ENCODE peak calls at places on chromosomes 16 and 17, in five cellular contexts. One of them, this sample, is unnamed. For H3K9me3, the result is how much of the 10 kb centered on the place peaks cover.

GRCh38 chr17:81082177-81083073 is 47.5 kb downstream of the BAIAP2 start:
- DNase-seq in endothelial cell of umbilical vein: peak
- DNase-seq in HCT116: no peak
- DNase-seq in prostate gland: no peak
- DNase-seq in breast epithelium: peak
- DNase-seq in this sample: no peak

GRCh38 chr17:31313982-31314787 is at the start of gene EVI2B:
- DNase-seq in breast epithelium: no peak
- DNase-seq in endothelial cell of umbilical vein: peak
- DNase-seq in HCT116: no peak
- DNase-seq in prostate gland: no peak
- DNase-seq in this sample: no peak

GRCh38 chr17:40061532-40062038 is 1.2 kb upstream of the THRA start:
- DNase-seq in endothelial cell of umbilical vein: no peak
- DNase-seq in HCT116: no peak
- DNase-seq in prostate gland: no peak
- DNase-seq in breast epithelium: no peak
- DNase-seq in this sample: no peak

GRCh38 chr16:89613101-89613953 is at the start of gene DPEP1:
- DNase-seq in prostate gland: no peak
- DNase-seq in breast epithelium: no peak
- DNase-seq in endothelial cell of umbilical vein: no peak
- DNase-seq in HCT116: no peak
- DNase-seq in this sample: no peak

GRCh38 chr17:81309140-81309858 is 14.2 kb upstream of the SLC38A10 start:
- DNase-seq in HCT116: peak
- DNase-seq in endothelial cell of umbilical vein: peak
- DNase-seq in prostate gland: peak
- DNase-seq in breast epithelium: peak
- DNase-seq in this sample: peak

GRCh38 chr17:55845385-55845784 is 94.5 kb downstream of the PCTP start:
- DNase-seq in breast epithelium: no peak
- DNase-seq in endothelial cell of umbilical vein: peak
- DNase-seq in HCT116: no peak
- DNase-seq in prostate gland: peak
- DNase-seq in this sample: peak

GRCh38 chr16:68658258-68658973 is 13.3 kb downstream of the CDH3 start:
- DNase-seq in prostate gland: peak
- DNase-seq in HCT116: peak
- DNase-seq in endothelial cell of umbilical vein: no peak
- DNase-seq in breast epithelium: no peak
- DNase-seq in this sample: no peak

GRCh38 chr17:42920922-42921321 is 20.3 kb downstream of the G6PC1 start:
- DNase-seq in breast epithelium: no peak
- DNase-seq in HCT116: no peak
- DNase-seq in prostate gland: no peak
- DNase-seq in endothelial cell of umbilical vein: peak
- DNase-seq in this sample: no peak

GRCh38 chr17:66965801-66966528 is 1.5 kb downstream of the CACNG4 start:
- DNase-seq in prostate gland: no peak
- DNase-seq in endothelial cell of umbilical vein: no peak
- DNase-seq in HCT116: no peak
- DNase-seq in breast epithelium: no peak
- DNase-seq in this sample: no peak

GRCh38 chr17:80637286-80637703 is 92.7 kb downstream of the RPTOR start:
- DNase-seq in endothelial cell of umbilical vein: no peak
- DNase-seq in prostate gland: no peak
- DNase-seq in breast epithelium: no peak
- DNase-seq in HCT116: no peak
- DNase-seq in this sample: no peak

GRCh38 chr16:83338138-83338537 is 469.6 kb upstream of the HSBP1 start:
- DNase-seq in HCT116: no peak
- DNase-seq in breast epithelium: no peak
- DNase-seq in prostate gland: no peak
- DNase-seq in endothelial cell of umbilical vein: no peak
- DNase-seq in this sample: no peak

GRCh38 chr17:76048711-76049110 is 21.6 kb upstream of the EVPL start:
- DNase-seq in prostate gland: no peak
- DNase-seq in HCT116: no peak
- DNase-seq in endothelial cell of umbilical vein: no peak
- DNase-seq in breast epithelium: no peak
- DNase-seq in this sample: no peak

GRCh38 chr17:45371414-45372324 is 54.8 kb upstream of the MAP3K14 start:
- DNase-seq in HCT116: peak
- DNase-seq in breast epithelium: peak
- DNase-seq in endothelial cell of umbilical vein: peak
- DNase-seq in prostate gland: peak
- DNase-seq in this sample: peak

GRCh38 chr16:66844342-66845079 is at the start of gene CA7:
- DNase-seq in endothelial cell of umbilical vein: no peak
- DNase-seq in HCT116: no peak
- DNase-seq in breast epithelium: no peak
- DNase-seq in prostate gland: no peak
- DNase-seq in this sample: no peak

GRCh38 chr16:75043175-75043937 is 44.5 kb downstream of the ZNRF1 start:
- DNase-seq in endothelial cell of umbilical vein: peak
- DNase-seq in HCT116: no peak
- DNase-seq in breast epithelium: no peak
- DNase-seq in prostate gland: no peak
- DNase-seq in this sample: no peak

GRCh38 chr17:62792122-62792800 is 15.9 kb downstream of the MARCHF10 start:
- DNase-seq in endothelial cell of umbilical vein: peak
- DNase-seq in HCT116: peak
- DNase-seq in breast epithelium: no peak
- DNase-seq in prostate gland: no peak
- DNase-seq in this sample: no peak

GRCh38 chr16:1941924-1942809 is 832 bp downstream of the MSRB1 start:
- DNase-seq in endothelial cell of umbilical vein: no peak
- DNase-seq in HCT116: no peak
- DNase-seq in breast epithelium: no peak
- DNase-seq in prostate gland: no peak
- DNase-seq in this sample: peak

GRCh38 chr17:50767030-50767429 is 288 bp downstream of the ANKRD40CL start:
- DNase-seq in HCT116: no peak
- DNase-seq in prostate gland: no peak
- DNase-seq in endothelial cell of umbilical vein: no peak
- DNase-seq in breast epithelium: no peak
- DNase-seq in this sample: no peak

GRCh38 chr16:12583237-12583897 is 220.3 kb downstream of the CPPED1 start:
- DNase-seq in breast epithelium: peak
- DNase-seq in HCT116: no peak
- DNase-seq in endothelial cell of umbilical vein: no peak
- DNase-seq in prostate gland: no peak
- DNase-seq in this sample: peak

GRCh38 chr17:49111934-49112333 is 20.6 kb upstream of the B4GALNT2 start:
- DNase-seq in HCT116: no peak
- DNase-seq in breast epithelium: no peak
- DNase-seq in endothelial cell of umbilical vein: no peak
- DNase-seq in prostate gland: no peak
- DNase-seq in this sample: no peak

DNA sequence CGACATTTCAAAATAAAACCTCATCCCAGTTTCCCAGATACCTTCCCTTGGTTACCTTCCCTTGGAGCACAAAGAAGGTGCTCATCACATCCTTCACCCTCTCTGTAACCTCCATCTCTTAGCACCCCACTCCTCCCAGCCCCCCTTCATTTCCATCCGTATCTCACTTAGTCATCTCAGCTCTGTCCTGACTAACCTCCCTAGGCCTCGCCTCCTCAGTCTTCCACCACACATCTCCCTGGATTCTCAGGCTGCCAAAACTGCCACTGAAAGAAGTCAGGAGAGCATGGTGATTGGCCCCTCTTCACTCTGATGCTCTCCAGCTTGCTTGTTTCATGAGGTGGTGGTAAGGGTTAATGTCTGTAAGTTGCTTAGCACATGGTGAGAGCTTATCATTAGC is 2.3 kb downstream of the ZFP3 start:
- DNase-seq in HCT116: no peak
- DNase-seq in prostate gland: no peak
- DNase-seq in breast epithelium: no peak
- DNase-seq in endothelial cell of umbilical vein: no peak
- DNase-seq in this sample: no peak
- H3K9me3 ChIP-seq in HCT116: under half
- H3K9me3 ChIP-seq in prostate gland: under half
- H3K9me3 ChIP-seq in breast epithelium: under half
- H3K9me3 ChIP-seq in endothelial cell of umbilical vein: under half
- H3K9me3 ChIP-seq in this sample: under half

GRCh38 chr16:70418274-70418992 is 20.5 kb downstream of the ST3GAL2 start:
- DNase-seq in breast epithelium: no peak
- DNase-seq in endothelial cell of umbilical vein: no peak
- DNase-seq in HCT116: no peak
- DNase-seq in prostate gland: no peak
- DNase-seq in this sample: no peak

GRCh38 chr16:70419384-70420327 is 19.2 kb downstream of the ST3GAL2 start:
- DNase-seq in breast epithelium: no peak
- DNase-seq in endothelial cell of umbilical vein: no peak
- DNase-seq in HCT116: no peak
- DNase-seq in prostate gland: no peak
- DNase-seq in this sample: no peak

GRCh38 chr16:70417661-70418060 is 21.2 kb downstream of the ST3GAL2 start:
- DNase-seq in HCT116: no peak
- DNase-seq in breast epithelium: no peak
- DNase-seq in prostate gland: no peak
- DNase-seq in endothelial cell of umbilical vein: no peak
- DNase-seq in this sample: no peak

GRCh38 chr16:70418993-70419318 is 19.9 kb downstream of the ST3GAL2 start:
- DNase-seq in endothelial cell of umbilical vein: no peak
- DNase-seq in HCT116: no peak
- DNase-seq in breast epithelium: no peak
- DNase-seq in prostate gland: no peak
- DNase-seq in this sample: no peak

DNA sequence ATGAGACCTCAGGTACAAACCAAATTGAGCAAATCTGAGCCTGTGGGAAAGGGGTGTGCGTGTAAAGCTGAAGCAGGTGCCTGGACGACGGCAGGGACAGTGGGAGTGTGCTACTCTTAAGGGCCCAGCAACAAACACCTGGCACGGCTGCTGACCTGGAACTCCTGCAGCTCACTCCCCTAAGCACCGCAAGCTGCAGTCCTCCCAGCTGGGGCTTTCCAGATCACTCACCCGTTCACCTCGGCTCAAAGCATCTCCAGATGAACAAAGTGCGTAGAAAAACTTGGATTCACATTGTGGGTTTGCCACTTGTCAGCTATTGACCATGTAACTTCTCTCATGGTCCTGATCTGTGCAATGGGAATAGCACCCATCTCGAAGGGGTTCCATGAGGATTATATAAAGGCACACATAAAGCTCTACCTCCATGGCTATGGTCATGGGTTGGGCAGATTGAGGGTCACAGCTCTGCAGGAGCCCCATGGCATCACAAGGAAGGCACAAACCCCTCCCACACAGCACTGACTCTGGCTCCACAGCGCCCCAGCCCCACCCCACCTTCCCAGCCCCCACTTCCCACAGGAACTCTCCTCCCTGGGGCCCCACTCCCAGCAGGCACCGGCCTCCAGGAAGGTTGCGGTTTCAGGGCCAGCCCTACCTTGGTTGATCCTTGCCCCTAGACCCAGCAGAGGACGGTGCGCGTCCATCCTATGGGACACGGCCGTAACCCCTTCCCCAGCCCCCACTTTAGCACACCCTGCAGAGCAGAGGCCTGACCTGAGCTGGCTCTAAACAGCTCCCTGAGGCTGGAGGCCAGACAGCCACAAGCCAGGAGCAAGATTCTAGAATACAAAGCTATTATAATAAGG is 21.9 kb downstream of the ST3GAL2 start:
- DNase-seq in endothelial cell of umbilical vein: no peak
- DNase-seq in prostate gland: no peak
- DNase-seq in breast epithelium: no peak
- DNase-seq in HCT116: no peak
- DNase-seq in this sample: no peak
- TF ChIP-seq POLR2AphosphoS5 in endothelial cell of umbilical vein: no peak
- TF ChIP-seq POLR2AphosphoS5 in prostate gland: no peak
- TF ChIP-seq POLR2AphosphoS5 in breast epithelium: no peak
- TF ChIP-seq POLR2AphosphoS5 in HCT116: no peak
- TF ChIP-seq POLR2AphosphoS5 in this sample: no peak

GRCh38 chr16:62383941-62384340 is 347.7 kb upstream of the CDH8 start:
- DNase-seq in endothelial cell of umbilical vein: no peak
- DNase-seq in breast epithelium: no peak
- DNase-seq in HCT116: no peak
- DNase-seq in prostate gland: no peak
- DNase-seq in this sample: no peak
- H3K9me3 ChIP-seq in endothelial cell of umbilical vein: under half
- H3K9me3 ChIP-seq in breast epithelium: under half
- H3K9me3 ChIP-seq in HCT116: under half
- H3K9me3 ChIP-seq in prostate gland: under half
- H3K9me3 ChIP-seq in this sample: under half

DNA sequence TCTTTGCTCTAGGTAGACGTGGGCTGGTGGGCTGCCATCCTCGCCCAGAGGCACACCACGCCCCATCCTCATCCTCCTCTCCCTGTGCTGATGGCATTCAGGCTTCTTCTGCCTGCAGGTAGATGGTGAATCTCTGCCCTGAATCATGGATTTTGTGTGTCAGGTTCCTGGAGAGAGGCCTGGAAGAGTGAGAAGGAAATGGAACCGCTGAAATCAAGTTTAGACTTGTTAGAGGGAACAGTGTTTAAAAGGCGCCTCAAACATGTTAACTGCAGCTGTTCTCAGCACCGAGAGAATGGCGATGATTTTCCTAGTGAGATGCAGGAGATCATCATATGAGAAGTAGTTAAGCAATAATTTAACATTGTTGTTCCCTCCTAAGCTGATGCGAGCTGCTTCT is 744.3 kb upstream of the EEF2KMT start:
- DNase-seq in HCT116: no peak
- DNase-seq in prostate gland: no peak
- DNase-seq in endothelial cell of umbilical vein: no peak
- DNase-seq in breast epithelium: no peak
- DNase-seq in this sample: no peak
- TF ChIP-seq POLR2AphosphoS5 in HCT116: no peak
- TF ChIP-seq POLR2AphosphoS5 in prostate gland: no peak
- TF ChIP-seq POLR2AphosphoS5 in endothelial cell of umbilical vein: no peak
- TF ChIP-seq POLR2AphosphoS5 in breast epithelium: no peak
- TF ChIP-seq POLR2AphosphoS5 in this sample: no peak

GRCh38 chr17:5183410-5183793 is 8.3 kb downstream of the ZNF594 start:
- DNase-seq in HCT116: no peak
- DNase-seq in endothelial cell of umbilical vein: no peak
- DNase-seq in breast epithelium: no peak
- DNase-seq in prostate gland: no peak
- DNase-seq in this sample: no peak
- H3K9me3 ChIP-seq in HCT116: half or more
- H3K9me3 ChIP-seq in endothelial cell of umbilical vein: under half
- H3K9me3 ChIP-seq in breast epithelium: half or more
- H3K9me3 ChIP-seq in prostate gland: under half
- H3K9me3 ChIP-seq in this sample: half or more

GRCh38 chr17:54013117-54013516 is 190.4 kb downstream of the KIF2B start:
- DNase-seq in HCT116: no peak
- DNase-seq in prostate gland: no peak
- DNase-seq in breast epithelium: no peak
- DNase-seq in endothelial cell of umbilical vein: no peak
- DNase-seq in this sample: no peak
- TF ChIP-seq POLR2AphosphoS5 in HCT116: no peak
- TF ChIP-seq POLR2AphosphoS5 in prostate gland: no peak
- TF ChIP-seq POLR2AphosphoS5 in breast epithelium: no peak
- TF ChIP-seq POLR2AphosphoS5 in endothelial cell of umbilical vein: no peak
- TF ChIP-seq POLR2AphosphoS5 in this sample: no peak